ENCODE peak calls at places on chromosomes 1 and 21, in seven cellular contexts. K is GDM1; X is HCEC 1CT; A is CD4-positive, CD25-positive, alpha-beta regulatory T cell; C is AG08395; U is ovary; M is GM12891. H is an unnamed sample.

GRCh38 chr1:211135342-211135950 is 1.5 kb upstream of the KCNH1 start:
- DNase-seq in K (no peak), X (peak), A (peak), C (peak), U (no peak), M (no peak), H (peak)

GRCh38 chr1:154753426-154753825 is 116.7 kb downstream of the KCNN3 start:
- DNase-seq in K (no peak), X (no peak), A (no peak), C (no peak), U (no peak), M (no peak), H (no peak)

GRCh38 chr1:182279724-182280506 is 111.7 kb downstream of the GLUL start:
- DNase-seq in K (no peak), X (no peak), A (no peak), C (peak), U (peak), M (no peak), H (no peak)

GRCh38 chr1:16181887-16182719 is 26.2 kb upstream of the EPHA2 start:
- DNase-seq in K (no peak), X (peak), A (no peak), C (peak), U (peak), M (no peak), H (no peak)

GRCh38 chr1:94994805-94995204 is 67.9 kb upstream of the CNN3 start:
- DNase-seq in K (no peak), X (no peak), A (no peak), C (no peak), U (no peak), M (no peak), H (no peak)

GRCh38 chr1:214028999-214029406 is 41.2 kb downstream of the PROX1 start:
- DNase-seq in K (no peak), X (no peak), A (no peak), C (no peak), U (no peak), M (no peak), H (no peak)

GRCh38 chr1:72000809-72001208 is 281.5 kb downstream of the NEGR1 start:
- DNase-seq in K (peak), X (no peak), A (no peak), C (no peak), U (no peak), M (no peak), H (no peak)

GRCh38 chr1:14733053-14733778 is 134.7 kb downstream of the KAZN start:
- DNase-seq in K (no peak), X (no peak), A (no peak), C (peak), U (no peak), M (no peak), H (no peak)

GRCh38 chr1:209808059-209808494 is 2.1 kb upstream of the IRF6 start:
- DNase-seq in K (no peak), X (peak), A (no peak), C (peak), U (no peak), M (no peak), H (no peak)

GRCh38 chr1:83698644-83699043 is 300.3 kb downstream of the TTLL7 start:
- DNase-seq in K (no peak), X (no peak), A (no peak), C (no peak), U (no peak), M (no peak), H (no peak)

GRCh38 chr1:19349999-19350398 is 37.9 kb downstream of the SLC66A1 start:
- DNase-seq in K (no peak), X (no peak), A (no peak), C (no peak), U (no peak), M (no peak), H (no peak)

GRCh38 chr1:29365906-29366670 is 129.8 kb downstream of the PTPRU start:
- DNase-seq in K (no peak), X (no peak), A (no peak), C (no peak), U (no peak), M (no peak), H (no peak)

GRCh38 chr1:3566004-3566885 is 45.1 kb downstream of the MEGF6 start:
- DNase-seq in K (no peak), X (no peak), A (no peak), C (no peak), U (no peak), M (no peak), H (peak)

GRCh38 chr1:119133987-119134386 is 6.5 kb downstream of the WARS2 start:
- DNase-seq in K (no peak), X (peak), A (no peak), C (peak), U (no peak), M (no peak), H (no peak)

GRCh38 chr21:37592496-37592895 is 225.9 kb downstream of the DYRK1A start:
- DNase-seq in K (no peak), X (no peak), A (no peak), C (no peak), U (no peak), M (no peak), H (no peak)

GRCh38 chr1:154809436-154810413 is 60.4 kb downstream of the KCNN3 start:
- DNase-seq in K (peak), X (peak), A (peak), C (peak), U (no peak), M (no peak), H (no peak)

GRCh38 chr1:235935506-235936224 is 69.0 kb upstream of the LYST start:
- DNase-seq in K (no peak), X (no peak), A (no peak), C (no peak), U (no peak), M (no peak), H (no peak)

GRCh38 chr1:62585481-62586155 is 11.7 kb upstream of the ANGPTL3 start:
- DNase-seq in K (no peak), X (no peak), A (no peak), C (no peak), U (no peak), M (no peak), H (no peak)

GRCh38 chr21:36188081-36188681 is 31.6 kb downstream of the DOP1B start:
- DNase-seq in K (no peak), X (no peak), A (no peak), C (no peak), U (no peak), M (no peak), H (no peak)

GRCh38 chr1:206967096-206967851 is 3.0 kb downstream of the FCAMR start:
- DNase-seq in K (peak), X (peak), A (peak), C (peak), U (no peak), M (no peak), H (no peak)

GRCh38 chr1:3827813-3828307 is 29.2 kb downstream of the CEP104 start:
- DNase-seq in K (no peak), X (no peak), A (no peak), C (peak), U (no peak), M (no peak), H (no peak)

GRCh38 chr1:108871050-108871724 is 5.6 kb upstream of the GPSM2 start:
- DNase-seq in K (no peak), X (no peak), A (no peak), C (no peak), U (no peak), M (no peak), H (no peak)

GRCh38 chr1:42922687-42923366 is 35.8 kb downstream of the SLC2A1 start:
- DNase-seq in K (peak), X (peak), A (peak), C (peak), U (no peak), M (peak), H (peak)

GRCh38 chr1:204493882-204494280 is 724 bp downstream of the PIK3C2B start:
- DNase-seq in K (peak), X (no peak), A (peak), C (no peak), U (peak), M (no peak), H (peak)